ENCODE peak calls at places on chromosome X, in six cellular contexts. Q is GM12864; O is OCI-LY7; Y is lung; E is A673; B is CD8-positive, alpha-beta T cell. L is an unnamed sample.

GRCh38 chrX:37371578-37371981 is 22.4 kb downstream of the PRRG1 start:
- DNase-seq in Q (no peak), O (no peak), Y (no peak), E (no peak), B (no peak), L (no peak)

GRCh38 chrX:38087594-38087993 is 81.2 kb downstream of the SYTL5 start:
- DNase-seq in Q (no peak), O (no peak), Y (no peak), E (no peak), B (no peak), L (no peak)

GRCh38 chrX:46727445-46727844 is 31.5 kb downstream of the SLC9A7 start:
- DNase-seq in Q (no peak), O (no peak), Y (no peak), E (no peak), B (no peak), L (no peak)

GRCh38 chrX:150770623-150771022 is 77.4 kb downstream of the MTMR1 start:
- DNase-seq in Q (no peak), O (no peak), Y (no peak), E (no peak), B (no peak), L (no peak)

GRCh38 chrX:45781901-45782553 is 581.4 kb upstream of the DIPK2B start:
- DNase-seq in Q (no peak), O (no peak), Y (no peak), E (peak), B (no peak), L (no peak)

GRCh38 chrX:130575831-130576404 is 174.1 kb downstream of the RBMX2 start:
- DNase-seq in Q (no peak), O (peak), Y (no peak), E (peak), B (no peak), L (peak)

GRCh38 chrX:21974011-21974385 is 33.5 kb downstream of the SMS start:
- DNase-seq in Q (no peak), O (no peak), Y (no peak), E (no peak), B (no peak), L (no peak)

GRCh38 chrX:48918303-48918643 is 551 bp downstream of the PIM2 start:
- DNase-seq in Q (no peak), O (peak), Y (no peak), E (no peak), B (no peak), L (no peak)

GRCh38 chrX:53716328-53717088 is 30.0 kb upstream of the HUWE1 start:
- DNase-seq in Q (no peak), O (peak), Y (no peak), E (no peak), B (peak), L (no peak)
- H3K4me3 ChIP-seq in Q (peak), O (peak), Y (no peak), E (no peak), B (peak), L (no peak)

GRCh38 chrX:40105791-40106676 is 8.3 kb upstream of the BCOR start:
- DNase-seq in Q (no peak), O (peak), Y (no peak), E (peak), B (peak), L (peak)

GRCh38 chrX:40108084-40108958 is 10.6 kb upstream of the BCOR start:
- DNase-seq in Q (no peak), O (no peak), Y (no peak), E (peak), B (no peak), L (no peak)

GRCh38 chrX:40108959-40109287 is 11.2 kb upstream of the BCOR start:
- DNase-seq in Q (no peak), O (peak), Y (no peak), E (peak), B (peak), L (peak)

GRCh38 chrX:40106677-40107290 is 9.0 kb upstream of the BCOR start:
- DNase-seq in Q (no peak), O (no peak), Y (no peak), E (no peak), B (no peak), L (no peak)

GRCh38 chrX:40107291-40108083 is 9.7 kb upstream of the BCOR start:
- DNase-seq in Q (no peak), O (no peak), Y (no peak), E (peak), B (no peak), L (no peak)
- H3K4me3 ChIP-seq in Q (peak), O (peak), Y (no peak), E (peak), B (peak), L (peak)

GRCh38 chrX:153779891-153780677 is 757 bp upstream of the SRPK3 start:
- DNase-seq in Q (no peak), O (no peak), Y (no peak), E (no peak), B (no peak), L (no peak)
- H3K4me3 ChIP-seq in Q (no peak), O (no peak), Y (no peak), E (no peak), B (no peak), L (no peak)

DNA sequence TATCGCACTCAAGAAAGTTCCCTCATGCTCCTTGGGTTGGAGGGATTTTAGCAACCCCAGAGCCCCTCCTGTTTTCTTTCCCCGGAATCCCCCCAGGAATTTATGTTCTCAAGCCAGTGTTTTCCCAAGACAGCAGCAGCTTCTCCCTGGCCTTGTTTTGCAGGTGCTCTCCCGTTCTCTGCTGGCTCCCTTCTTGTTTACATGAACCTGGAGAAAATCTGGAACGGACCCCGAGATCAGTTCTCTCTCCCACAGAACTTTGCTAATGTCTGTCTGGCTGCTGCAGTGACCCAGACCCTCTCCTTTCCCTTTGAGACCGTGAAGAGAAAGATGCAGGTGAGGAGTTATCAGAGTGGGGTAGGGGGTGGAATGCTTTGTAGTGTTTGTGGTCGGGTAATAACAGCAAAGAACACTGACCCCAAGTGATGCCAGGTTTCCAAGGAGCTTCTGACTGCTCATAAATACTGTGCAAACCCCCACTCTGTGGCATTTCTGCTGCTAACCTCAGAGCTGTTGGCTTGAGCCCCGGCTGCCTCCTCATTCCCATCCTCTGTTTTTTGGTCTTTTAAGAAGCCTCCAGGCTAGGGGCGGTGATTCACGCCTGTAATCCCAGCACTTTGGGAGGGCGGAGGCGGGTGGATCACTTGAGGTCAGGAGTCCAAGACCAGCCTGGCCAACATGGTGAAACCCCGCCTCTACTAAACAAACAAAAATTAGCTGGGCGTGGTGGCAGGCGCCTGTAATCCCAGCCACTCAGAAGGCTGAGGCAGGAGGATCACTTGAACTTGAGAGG is 11.1 kb downstream of the SLC25A43 start:
- DNase-seq in Q (no peak), O (no peak), Y (peak), E (no peak), B (no peak), L (no peak)
- H3K4me3 ChIP-seq in Q (no peak), O (no peak), Y (no peak), E (no peak), B (no peak), L (no peak)

GRCh38 chrX:19746919-19747671 is 140.3 kb downstream of the SH3KBP1 start:
- DNase-seq in Q (no peak), O (no peak), Y (no peak), E (no peak), B (no peak), L (no peak)
- H3K4me3 ChIP-seq in Q (peak), O (peak), Y (no peak), E (no peak), B (no peak), L (no peak)

GRCh38 chrX:72713130-72713529 is 976 bp downstream of the PHKA1 start:
- DNase-seq in Q (no peak), O (no peak), Y (no peak), E (no peak), B (no peak), L (no peak)

GRCh38 chrX:72715546-72715945 is 1.4 kb upstream of the PHKA1 start:
- DNase-seq in Q (no peak), O (no peak), Y (no peak), E (no peak), B (no peak), L (no peak)

GRCh38 chrX:72716766-72717165 is 2.7 kb upstream of the PHKA1 start:
- DNase-seq in Q (no peak), O (no peak), Y (no peak), E (no peak), B (no peak), L (no peak)

GRCh38 chrX:72712094-72712755 is 1.9 kb downstream of the PHKA1 start:
- DNase-seq in Q (no peak), O (no peak), Y (no peak), E (no peak), B (no peak), L (no peak)

GRCh38 chrX:72714471-72714916 is 388 bp upstream of the PHKA1 start:
- DNase-seq in Q (no peak), O (no peak), Y (peak), E (peak), B (no peak), L (no peak)
- H3K4me3 ChIP-seq in Q (peak), O (no peak), Y (no peak), E (peak), B (peak), L (no peak)